ENCODE peak calls at places on chromosomes 5 and 9, in six cellular contexts. One of them, this sample, is unnamed.

GRCh38 chr5:180806351-180807011 is 3.9 kb upstream of the MGAT1 start:
- DNase-seq in kidney epithelial cell: no peak
- DNase-seq in heart left ventricle: no peak
- DNase-seq in fibroblast of villous mesenchyme: no peak
- DNase-seq in adrenal gland: peak; percentile 34
- DNase-seq in sigmoid colon: peak; percentile 64
- DNase-seq in this sample: no peak

GRCh38 chr5:149073217-149073616 is 10.4 kb upstream of the SH3TC2 start:
- DNase-seq in kidney epithelial cell: no peak
- DNase-seq in heart left ventricle: no peak
- DNase-seq in fibroblast of villous mesenchyme: no peak
- DNase-seq in adrenal gland: no peak
- DNase-seq in sigmoid colon: no peak
- DNase-seq in this sample: no peak

GRCh38 chr5:52822437-52822836 is 34.7 kb downstream of the ITGA1 start:
- DNase-seq in kidney epithelial cell: no peak
- DNase-seq in heart left ventricle: peak; percentile 85
- DNase-seq in fibroblast of villous mesenchyme: peak; percentile 43
- DNase-seq in adrenal gland: peak; percentile 89
- DNase-seq in sigmoid colon: peak; percentile 82
- DNase-seq in this sample: no peak

GRCh38 chr9:29609282-29609681 is 2036.0 kb upstream of the C9orf72 start:
- DNase-seq in kidney epithelial cell: no peak
- DNase-seq in heart left ventricle: no peak
- DNase-seq in fibroblast of villous mesenchyme: no peak
- DNase-seq in adrenal gland: no peak
- DNase-seq in sigmoid colon: no peak
- DNase-seq in this sample: no peak

GRCh38 chr5:117394506-117395157 is 820.0 kb upstream of the SEMA6A start:
- DNase-seq in kidney epithelial cell: peak; percentile 2
- DNase-seq in heart left ventricle: no peak
- DNase-seq in fibroblast of villous mesenchyme: no peak
- DNase-seq in adrenal gland: no peak
- DNase-seq in sigmoid colon: no peak
- DNase-seq in this sample: no peak

GRCh38 chr5:179878222-179879002 is 19.8 kb upstream of the MRNIP start:
- DNase-seq in kidney epithelial cell: no peak
- DNase-seq in heart left ventricle: no peak
- DNase-seq in fibroblast of villous mesenchyme: no peak
- DNase-seq in adrenal gland: no peak
- DNase-seq in sigmoid colon: no peak
- DNase-seq in this sample: peak; percentile 11

GRCh38 chr5:116569999-116570398 is 4.6 kb downstream of the SEMA6A start:
- DNase-seq in kidney epithelial cell: no peak
- DNase-seq in heart left ventricle: no peak
- DNase-seq in fibroblast of villous mesenchyme: no peak
- DNase-seq in adrenal gland: no peak
- DNase-seq in sigmoid colon: no peak
- DNase-seq in this sample: no peak

GRCh38 chr9:109733690-109734089 is 46.3 kb upstream of the PALM2AKAP2 start:
- DNase-seq in kidney epithelial cell: peak; percentile 19
- DNase-seq in heart left ventricle: no peak
- DNase-seq in fibroblast of villous mesenchyme: peak; percentile 76
- DNase-seq in adrenal gland: no peak
- DNase-seq in sigmoid colon: no peak
- DNase-seq in this sample: peak; percentile 75

GRCh38 chr5:24606974-24607373 is 37.8 kb downstream of the CDH10 start:
- DNase-seq in kidney epithelial cell: no peak
- DNase-seq in heart left ventricle: no peak
- DNase-seq in fibroblast of villous mesenchyme: no peak
- DNase-seq in adrenal gland: no peak
- DNase-seq in sigmoid colon: no peak
- DNase-seq in this sample: no peak

GRCh38 chr5:151281001-151281639 is 22.4 kb downstream of the SLC36A3 start:
- DNase-seq in kidney epithelial cell: no peak
- DNase-seq in heart left ventricle: no peak
- DNase-seq in fibroblast of villous mesenchyme: no peak
- DNase-seq in adrenal gland: no peak
- DNase-seq in sigmoid colon: no peak
- DNase-seq in this sample: no peak
- H3K4me3 ChIP-seq in kidney epithelial cell: no peak overlapping the region
- H3K4me3 ChIP-seq in heart left ventricle: no peak overlapping the region
- H3K4me3 ChIP-seq in fibroblast of villous mesenchyme: no peak overlapping the region
- H3K4me3 ChIP-seq in adrenal gland: no peak overlapping the region
- H3K4me3 ChIP-seq in sigmoid colon: no peak overlapping the region
- H3K4me3 ChIP-seq in this sample: no peak overlapping the region

GRCh38 chr9:115191667-115192066 is 73.7 kb upstream of the TNC start:
- DNase-seq in kidney epithelial cell: no peak
- DNase-seq in heart left ventricle: no peak
- DNase-seq in fibroblast of villous mesenchyme: no peak
- DNase-seq in adrenal gland: no peak
- DNase-seq in sigmoid colon: no peak
- DNase-seq in this sample: no peak
- TF ChIP-seq CTCF in kidney epithelial cell: no peak
- TF ChIP-seq CTCF in heart left ventricle: no peak
- TF ChIP-seq CTCF in fibroblast of villous mesenchyme: no peak
- TF ChIP-seq CTCF in adrenal gland: no peak
- TF ChIP-seq CTCF in sigmoid colon: no peak
- TF ChIP-seq CTCF in this sample: no peak

DNA sequence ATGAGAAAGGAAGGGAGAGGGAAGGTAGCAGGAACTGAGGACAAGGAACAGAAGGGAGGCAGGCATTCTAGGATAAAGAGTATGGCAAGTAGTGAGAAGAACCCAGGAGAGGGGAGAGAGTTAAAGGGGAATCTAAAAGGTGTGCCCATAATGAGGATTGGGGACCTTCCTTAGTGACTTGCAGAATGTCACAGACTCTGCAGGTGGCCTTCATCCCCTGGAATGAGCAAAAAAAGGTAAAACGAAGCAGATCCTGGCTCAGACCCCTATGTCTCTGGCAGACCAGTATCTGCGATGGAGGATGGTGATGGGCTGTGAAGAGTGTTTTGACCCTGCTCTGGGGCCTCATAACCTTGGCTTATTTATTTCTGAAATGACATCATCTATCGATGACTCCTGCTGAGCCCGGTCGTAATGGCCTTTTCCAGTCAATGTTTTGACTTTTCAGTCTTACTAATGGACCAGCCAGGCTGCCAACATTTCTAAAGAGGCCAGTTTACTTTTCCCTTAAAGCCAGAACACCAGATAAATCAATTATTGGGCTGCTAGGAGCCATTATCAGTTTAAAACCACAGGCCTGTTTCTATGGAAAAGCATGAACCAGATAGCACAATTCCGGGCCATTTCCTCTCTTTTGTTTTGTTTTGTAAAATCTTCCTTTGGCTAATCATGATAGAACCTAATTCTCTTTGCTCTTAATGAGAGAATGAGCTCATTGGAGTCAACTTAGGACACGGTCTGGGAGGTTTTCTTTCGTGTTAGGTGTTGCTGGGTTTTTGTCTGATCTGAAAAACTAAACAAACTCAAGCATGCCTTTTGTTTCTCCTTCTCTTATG is 3.1 kb downstream of the TMOD1 start:
- DNase-seq in kidney epithelial cell: no peak
- DNase-seq in heart left ventricle: no peak
- DNase-seq in fibroblast of villous mesenchyme: peak; percentile 50
- DNase-seq in adrenal gland: peak; percentile 71
- DNase-seq in sigmoid colon: no peak
- DNase-seq in this sample: no peak
- H3K4me3 ChIP-seq in kidney epithelial cell: no peak overlapping the region
- H3K4me3 ChIP-seq in heart left ventricle: no peak overlapping the region
- H3K4me3 ChIP-seq in fibroblast of villous mesenchyme: no peak overlapping the region
- H3K4me3 ChIP-seq in adrenal gland: no peak overlapping the region
- H3K4me3 ChIP-seq in sigmoid colon: no peak overlapping the region
- H3K4me3 ChIP-seq in this sample: no peak overlapping the region

DNA sequence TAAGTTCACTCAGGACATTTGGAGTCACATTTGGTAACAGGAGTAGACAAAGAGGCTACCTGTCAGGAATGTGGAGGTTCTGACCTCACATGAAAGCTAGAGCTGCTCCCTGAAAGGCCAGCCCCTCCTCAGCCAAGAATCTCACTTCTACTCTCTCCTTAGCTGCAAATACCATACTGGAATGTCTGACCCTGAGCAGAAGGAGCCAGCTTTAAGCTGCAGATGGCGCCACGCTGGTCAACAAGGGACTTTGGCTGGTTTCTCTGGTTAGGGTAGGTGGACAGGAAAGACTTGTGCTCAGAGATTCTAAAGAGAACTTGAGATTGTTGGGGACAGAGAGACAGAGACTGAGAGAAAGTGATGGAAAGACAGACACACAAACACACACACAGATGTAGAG is 21.9 kb downstream of the ASTN2 start:
- DNase-seq in kidney epithelial cell: no peak
- DNase-seq in heart left ventricle: no peak
- DNase-seq in fibroblast of villous mesenchyme: no peak
- DNase-seq in adrenal gland: no peak
- DNase-seq in sigmoid colon: no peak
- DNase-seq in this sample: no peak
- TF ChIP-seq CTCF in kidney epithelial cell: no peak
- TF ChIP-seq CTCF in heart left ventricle: no peak
- TF ChIP-seq CTCF in fibroblast of villous mesenchyme: no peak
- TF ChIP-seq CTCF in adrenal gland: no peak
- TF ChIP-seq CTCF in sigmoid colon: no peak
- TF ChIP-seq CTCF in this sample: no peak

DNA sequence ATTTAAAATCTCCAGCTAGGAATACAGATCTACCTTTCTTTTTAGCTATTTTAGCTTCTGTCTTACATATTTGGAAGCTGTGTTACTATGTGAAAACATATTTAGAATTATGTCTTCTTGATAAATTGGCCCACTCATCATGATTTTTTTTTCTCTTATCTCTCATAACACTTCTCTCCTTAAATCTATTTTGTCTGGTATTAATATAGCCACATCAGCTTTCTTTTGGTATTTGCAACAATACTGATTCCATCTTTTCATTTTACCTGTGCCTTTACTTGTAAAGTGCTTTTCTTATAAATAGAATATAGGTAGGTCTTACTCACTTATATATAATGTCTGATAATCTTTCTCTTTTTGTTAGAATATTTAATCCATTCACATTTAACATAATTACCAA is 19.6 kb downstream of the PJA2 start:
- DNase-seq in kidney epithelial cell: no peak
- DNase-seq in heart left ventricle: no peak
- DNase-seq in fibroblast of villous mesenchyme: no peak
- DNase-seq in adrenal gland: no peak
- DNase-seq in sigmoid colon: no peak
- DNase-seq in this sample: no peak
- H3K4me3 ChIP-seq in kidney epithelial cell: no peak overlapping the region
- H3K4me3 ChIP-seq in heart left ventricle: no peak overlapping the region
- H3K4me3 ChIP-seq in fibroblast of villous mesenchyme: no peak overlapping the region
- H3K4me3 ChIP-seq in adrenal gland: no peak overlapping the region
- H3K4me3 ChIP-seq in sigmoid colon: no peak overlapping the region
- H3K4me3 ChIP-seq in this sample: no peak overlapping the region

DNA sequence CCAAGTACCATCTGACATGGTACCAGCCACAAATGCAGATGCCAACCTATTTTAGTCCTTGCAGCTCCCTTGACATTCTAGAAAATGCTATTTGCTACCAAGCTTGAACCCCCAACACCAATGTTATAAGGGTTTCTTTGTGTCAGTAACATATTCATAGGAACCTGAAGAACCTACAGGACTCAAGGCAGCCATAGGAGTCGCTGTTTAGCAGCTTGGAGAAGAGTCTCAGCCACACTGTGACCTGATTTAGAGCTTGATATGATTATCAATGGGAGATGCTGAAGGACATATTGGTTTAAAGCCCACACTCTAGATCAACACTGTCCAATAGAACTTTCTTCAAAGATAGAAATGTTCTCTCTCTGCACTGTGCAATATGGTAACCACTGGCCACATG is 6.4 kb upstream of the ZFR start:
- DNase-seq in kidney epithelial cell: no peak
- DNase-seq in heart left ventricle: no peak
- DNase-seq in fibroblast of villous mesenchyme: no peak
- DNase-seq in adrenal gland: no peak
- DNase-seq in sigmoid colon: no peak
- DNase-seq in this sample: no peak
- TF ChIP-seq CTCF in kidney epithelial cell: peak; percentile 13
- TF ChIP-seq CTCF in heart left ventricle: no peak
- TF ChIP-seq CTCF in fibroblast of villous mesenchyme: peak; percentile 42
- TF ChIP-seq CTCF in adrenal gland: no peak
- TF ChIP-seq CTCF in sigmoid colon: no peak
- TF ChIP-seq CTCF in this sample: no peak

This sample was measured in cardiac fibroblast.